ENCODE peak calls at places on chromosomes 2 and 18, in nine cellular contexts. Y is anterior cingulate cortex; K is NCI-H1436; S is H54; E is stimulated activated CD4-positive, alpha-beta T cell treated with anti-CD3 and anti-CD28 coated beads, Interleukin-2, amount 100 ng/mL, for 24 hours; G is astrocyte of the spinal cord; N is choroid plexus epithelial cell; X is psoas muscle; M is cardiac muscle cell. W is an unnamed sample.

GRCh38 chr18:52334896-52335295 is 5.1 kb upstream of the DCC start:
- DNase-seq in Y (no peak), K (no peak), S (no peak), E (no peak), G (peak; percentile 82), N (peak; percentile 85), X (no peak), M (no peak), W (no peak)

GRCh38 chr2:55089716-55090115 is 39.5 kb upstream of the RTN4 start:
- DNase-seq in Y (no peak), K (no peak), S (no peak), E (no peak), G (no peak), N (no peak), X (no peak), M (no peak), W (no peak)

GRCh38 chr2:216696321-216696720 is 972 bp upstream of the IGFBP5 start:
- DNase-seq in Y (no peak), K (no peak), S (no peak), E (no peak), G (no peak), N (no peak), X (no peak), M (no peak), W (no peak)

GRCh38 chr2:191178806-191179514 is 28.2 kb upstream of the STAT4 start:
- DNase-seq in Y (no peak), K (no peak), S (no peak), E (no peak), G (no peak), N (peak; percentile 24), X (peak; percentile 74), M (no peak), W (peak; percentile 89)

GRCh38 chr2:149488719-149489440 is 98.7 kb downstream of the MMADHC start:
- DNase-seq in Y (peak; percentile 23), K (no peak), S (no peak), E (no peak), G (no peak), N (peak; percentile 15), X (no peak), M (no peak), W (no peak)

GRCh38 chr2:85112906-85113625 is 20.1 kb upstream of the TCF7L1 start:
- DNase-seq in Y (no peak), K (no peak), S (no peak), E (no peak), G (no peak), N (no peak), X (no peak), M (no peak), W (no peak)

GRCh38 chr2:127655209-127656073 is 9.5 kb downstream of the GPR17 start:
- DNase-seq in Y (no peak), K (no peak), S (no peak), E (no peak), G (no peak), N (no peak), X (peak; percentile 8), M (no peak), W (no peak)

GRCh38 chr2:160574472-160575140 is 81.0 kb upstream of the RBMS1 start:
- DNase-seq in Y (no peak), K (no peak), S (peak; percentile 39), E (no peak), G (peak; percentile 71), N (peak; percentile 81), X (no peak), M (no peak), W (no peak)

GRCh38 chr2:210567279-210567678 is 10.9 kb downstream of the CPS1 start:
- DNase-seq in Y (no peak), K (no peak), S (no peak), E (no peak), G (no peak), N (no peak), X (no peak), M (no peak), W (no peak)